ENCODE peak calls at places on chromosomes 12 and 14, in six cellular contexts. K, A, W, F, L and N are unnamed samples.

GRCh38 chr14:69945905-69946304 is 66.7 kb downstream of the SMOC1 start:
- DNase-seq in K (no peak), A (no peak), W (no peak), F (no peak), L (no peak), N (no peak)

GRCh38 chr12:87586158-87586557 is 443.0 kb downstream of the C12orf50 start:
- DNase-seq in K (no peak), A (no peak), W (no peak), F (no peak), L (no peak), N (no peak)

GRCh38 chr12:10354502-10354901 is 35.3 kb downstream of the KLRK1 start:
- DNase-seq in K (no peak), A (no peak), W (peak), F (peak), L (peak), N (peak)

GRCh38 chr12:47079894-47080724 is at the start of gene AMIGO2:
- DNase-seq in K (peak), A (no peak), W (peak), F (peak), L (peak), N (peak)

GRCh38 chr12:112430929-112431328 is 12.2 kb downstream of the PTPN11 start:
- DNase-seq in K (no peak), A (no peak), W (no peak), F (no peak), L (no peak), N (no peak)

GRCh38 chr14:96660135-96660534 is 137.0 kb upstream of the VRK1 start:
- DNase-seq in K (no peak), A (no peak), W (no peak), F (no peak), L (no peak), N (no peak)

GRCh38 chr12:90360300-90360699 is 594.7 kb downstream of the CCER1 start:
- DNase-seq in K (no peak), A (no peak), W (no peak), F (peak), L (no peak), N (peak)

GRCh38 chr12:63206494-63206893 is 55.5 kb upstream of the AVPR1A start:
- DNase-seq in K (no peak), A (no peak), W (no peak), F (no peak), L (no peak), N (no peak)

GRCh38 chr12:113252494-113252893 is 31.2 kb downstream of the TPCN1 start:
- DNase-seq in K (no peak), A (no peak), W (no peak), F (no peak), L (no peak), N (no peak)

GRCh38 chr14:75753696-75754095 is 92.7 kb downstream of the TTLL5 start:
- DNase-seq in K (no peak), A (no peak), W (no peak), F (no peak), L (no peak), N (no peak)
- H3K4me3 ChIP-seq in K (no peak), A (no peak), W (no peak), F (no peak), L (no peak), N (no peak)

DNA sequence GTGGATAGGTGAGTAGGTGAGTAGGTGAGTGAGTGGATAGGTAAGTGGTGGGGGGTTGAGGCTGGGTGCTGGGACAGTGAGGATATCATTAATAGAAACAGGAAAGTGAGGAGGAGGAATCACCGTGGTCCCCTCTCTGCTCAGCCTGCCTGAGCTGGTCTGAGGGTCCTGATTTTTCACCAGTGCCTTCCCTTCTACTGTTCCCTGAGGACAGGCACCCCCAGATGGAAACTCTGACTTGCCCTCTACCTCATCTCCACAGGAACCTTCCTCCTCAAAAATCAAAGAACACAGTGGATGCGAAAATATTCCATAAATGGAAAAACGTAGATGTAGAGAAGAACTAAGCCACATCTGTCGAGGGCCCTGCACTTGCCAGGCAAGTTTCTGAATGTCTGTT is 1.9 kb downstream of the GPR68 start:
- DNase-seq in K (no peak), A (no peak), W (no peak), F (no peak), L (no peak), N (no peak)
- H3K4me3 ChIP-seq in K (no peak), A (no peak), W (peak), F (no peak), L (no peak), N (no peak)

GRCh38 chr14:100824946-100825690 is 800 bp upstream of the MEG3 start:
- DNase-seq in K (no peak), A (no peak), W (no peak), F (no peak), L (no peak), N (no peak)
- H3K4me3 ChIP-seq in K (no peak), A (peak), W (peak), F (no peak), L (peak), N (no peak)

DNA sequence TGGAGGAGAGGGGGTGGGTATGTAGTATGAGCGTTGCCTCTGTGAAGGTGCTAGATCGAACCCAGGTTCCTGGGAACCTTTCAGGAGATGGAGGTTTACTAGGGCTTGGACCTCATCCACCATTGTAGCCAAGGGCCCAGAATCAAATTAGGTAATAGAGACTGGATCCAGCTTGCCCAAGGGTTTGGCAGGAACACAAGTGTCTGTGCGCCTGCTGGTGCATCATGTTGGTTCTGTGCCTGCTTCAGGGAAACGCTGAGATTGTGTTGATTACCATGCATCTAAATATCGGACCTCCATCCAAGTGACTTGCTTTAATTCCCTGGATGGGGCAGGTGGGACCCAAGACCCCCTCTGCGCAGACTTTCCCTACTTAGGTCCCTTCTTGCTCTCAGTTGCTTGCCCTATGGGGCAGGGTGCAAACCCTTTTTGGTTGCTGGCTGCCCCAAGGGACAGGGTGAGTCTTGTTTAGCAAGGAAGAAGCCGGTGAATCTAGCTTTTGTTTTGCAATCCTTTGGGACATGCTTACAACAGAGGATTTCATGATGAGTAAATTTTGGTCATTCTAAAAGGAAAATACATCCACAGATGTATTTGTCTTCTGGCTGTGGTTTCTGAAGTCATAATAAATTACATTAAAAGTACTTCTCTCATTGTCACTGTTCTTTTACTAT is 189.8 kb upstream of the PRICKLE1 start:
- DNase-seq in K (no peak), A (peak), W (peak), F (peak), L (peak), N (peak)
- H3K4me3 ChIP-seq in K (no peak), A (no peak), W (peak), F (no peak), L (no peak), N (no peak)

GRCh38 chr12:125191361-125192087 is 126.3 kb downstream of the AACS start:
- DNase-seq in K (no peak), A (no peak), W (no peak), F (no peak), L (no peak), N (no peak)

GRCh38 chr12:125187148-125187733 is 122.0 kb downstream of the AACS start:
- DNase-seq in K (peak), A (no peak), W (peak), F (no peak), L (peak), N (no peak)

GRCh38 chr12:125187780-125188741 is 122.8 kb downstream of the AACS start:
- DNase-seq in K (no peak), A (no peak), W (no peak), F (peak), L (no peak), N (no peak)

GRCh38 chr12:125186471-125187147 is 121.4 kb downstream of the AACS start:
- DNase-seq in K (no peak), A (no peak), W (peak), F (no peak), L (peak), N (no peak)

DNA sequence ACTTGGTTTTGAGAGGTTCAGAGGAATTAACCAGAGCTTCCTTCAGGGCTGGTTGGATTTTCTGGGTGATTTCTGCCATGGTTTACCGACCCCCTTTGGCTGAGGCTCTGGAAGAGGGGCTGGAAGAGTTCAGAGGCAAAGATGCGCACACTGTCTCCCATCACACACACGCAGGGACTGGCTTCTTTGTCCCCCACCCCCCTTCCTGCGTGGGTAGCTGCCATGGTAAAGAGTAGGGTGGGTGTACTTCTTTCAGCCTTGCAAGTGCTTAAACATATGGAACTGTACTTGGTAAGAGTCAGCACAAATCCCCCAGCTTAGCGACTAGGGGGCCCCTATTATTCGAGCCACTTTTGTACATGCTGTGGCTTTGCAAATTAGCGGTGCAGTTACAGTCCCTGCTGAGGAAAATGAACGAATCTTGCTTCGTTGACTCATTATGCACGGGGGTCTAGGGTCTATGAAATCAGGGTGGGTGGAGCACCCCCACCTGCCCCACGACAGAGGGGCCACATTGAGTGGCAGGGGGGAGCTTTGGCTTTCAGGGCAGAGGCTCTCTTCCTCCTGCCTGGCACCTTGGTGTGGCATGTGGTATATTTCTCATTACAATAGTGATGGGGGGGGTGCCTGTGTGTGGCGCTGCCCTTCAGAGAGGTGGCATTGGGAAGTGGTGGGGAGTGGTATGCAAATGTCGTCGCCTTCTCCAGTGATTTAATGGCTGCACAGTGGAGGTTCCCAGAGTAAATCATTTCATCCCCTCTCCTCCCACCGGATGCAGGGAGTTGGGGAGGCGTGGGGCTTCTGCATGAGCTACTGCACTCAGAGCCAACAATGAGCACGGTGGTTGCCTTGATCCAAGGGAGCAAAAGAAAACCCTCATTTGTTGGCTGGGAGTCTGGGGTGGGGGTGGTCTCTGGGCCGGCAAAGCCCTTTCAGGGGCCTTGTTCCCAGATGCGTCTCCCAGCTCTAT is 124.0 kb downstream of the AACS start:
- DNase-seq in K (no peak), A (no peak), W (no peak), F (no peak), L (no peak), N (no peak)
- H3K4me3 ChIP-seq in K (no peak), A (no peak), W (no peak), F (no peak), L (no peak), N (no peak)

GRCh38 chr14:89384023-89384422 is 33.0 kb downstream of the FOXN3 start:
- DNase-seq in K (no peak), A (no peak), W (no peak), F (no peak), L (no peak), N (no peak)
- H3K4me3 ChIP-seq in K (no peak), A (no peak), W (no peak), F (no peak), L (no peak), N (no peak)